ENCODE peak calls at places on chromosome 3, in eight cellular contexts. One of them, this sample, is unnamed.

GRCh38 chr3:17740703-17741102 is 1.7 kb downstream of the TBC1D5 start:
- DNase-seq in CD8-positive, alpha-beta T cell: no peak
- DNase-seq in CD4-positive, alpha-beta T cell: no peak
- DNase-seq in endothelial cell of umbilical vein: peak; percentile 33
- DNase-seq in right atrium auricular region: no peak
- DNase-seq in HFFc6: peak; percentile 44
- DNase-seq in neural crest cell: no peak
- DNase-seq in left ventricle myocardium inferior: no peak
- DNase-seq in this sample: no peak

GRCh38 chr3:172698650-172699049 is 12.2 kb downstream of the NCEH1 start:
- DNase-seq in CD8-positive, alpha-beta T cell: no peak
- DNase-seq in CD4-positive, alpha-beta T cell: no peak
- DNase-seq in endothelial cell of umbilical vein: no peak
- DNase-seq in right atrium auricular region: no peak
- DNase-seq in HFFc6: no peak
- DNase-seq in neural crest cell: no peak
- DNase-seq in left ventricle myocardium inferior: no peak
- DNase-seq in this sample: no peak

GRCh38 chr3:109131276-109131675 is 5.2 kb upstream of the C3orf85 start:
- DNase-seq in CD8-positive, alpha-beta T cell: no peak
- DNase-seq in CD4-positive, alpha-beta T cell: no peak
- DNase-seq in endothelial cell of umbilical vein: no peak
- DNase-seq in right atrium auricular region: no peak
- DNase-seq in HFFc6: no peak
- DNase-seq in neural crest cell: no peak
- DNase-seq in left ventricle myocardium inferior: no peak
- DNase-seq in this sample: no peak

GRCh38 chr3:30226606-30227151 is 379.7 kb upstream of the TGFBR2 start:
- DNase-seq in CD8-positive, alpha-beta T cell: no peak
- DNase-seq in CD4-positive, alpha-beta T cell: no peak
- DNase-seq in endothelial cell of umbilical vein: no peak
- DNase-seq in right atrium auricular region: no peak
- DNase-seq in HFFc6: no peak
- DNase-seq in neural crest cell: no peak
- DNase-seq in left ventricle myocardium inferior: no peak
- DNase-seq in this sample: no peak

GRCh38 chr3:71579301-71579933 is 4.1 kb downstream of the FOXP1 start:
- DNase-seq in CD8-positive, alpha-beta T cell: no peak
- DNase-seq in CD4-positive, alpha-beta T cell: no peak
- DNase-seq in endothelial cell of umbilical vein: no peak
- DNase-seq in right atrium auricular region: no peak
- DNase-seq in HFFc6: no peak
- DNase-seq in neural crest cell: no peak
- DNase-seq in left ventricle myocardium inferior: no peak
- DNase-seq in this sample: no peak

GRCh38 chr3:196662711-196663571 is 23.4 kb downstream of the NRROS start:
- DNase-seq in CD8-positive, alpha-beta T cell: no peak
- DNase-seq in CD4-positive, alpha-beta T cell: no peak
- DNase-seq in endothelial cell of umbilical vein: no peak
- DNase-seq in right atrium auricular region: no peak
- DNase-seq in HFFc6: no peak
- DNase-seq in neural crest cell: no peak
- DNase-seq in left ventricle myocardium inferior: no peak
- DNase-seq in this sample: no peak

GRCh38 chr3:94069242-94069813 is 6.5 kb downstream of the NSUN3 start:
- DNase-seq in CD8-positive, alpha-beta T cell: no peak
- DNase-seq in CD4-positive, alpha-beta T cell: no peak
- DNase-seq in endothelial cell of umbilical vein: peak; percentile 32
- DNase-seq in right atrium auricular region: no peak
- DNase-seq in HFFc6: peak; percentile 23
- DNase-seq in neural crest cell: no peak
- DNase-seq in left ventricle myocardium inferior: no peak
- DNase-seq in this sample: no peak

GRCh38 chr3:100637197-100637631 is 27.8 kb downstream of the ADGRG7 start:
- DNase-seq in CD8-positive, alpha-beta T cell: no peak
- DNase-seq in CD4-positive, alpha-beta T cell: no peak
- DNase-seq in endothelial cell of umbilical vein: no peak
- DNase-seq in right atrium auricular region: no peak
- DNase-seq in HFFc6: peak; percentile 64
- DNase-seq in neural crest cell: no peak
- DNase-seq in left ventricle myocardium inferior: no peak
- DNase-seq in this sample: no peak

GRCh38 chr3:148911597-148911996 is 46.5 kb downstream of the CPA3 start:
- DNase-seq in CD8-positive, alpha-beta T cell: no peak
- DNase-seq in CD4-positive, alpha-beta T cell: no peak
- DNase-seq in endothelial cell of umbilical vein: no peak
- DNase-seq in right atrium auricular region: no peak
- DNase-seq in HFFc6: no peak
- DNase-seq in neural crest cell: no peak
- DNase-seq in left ventricle myocardium inferior: no peak
- DNase-seq in this sample: no peak

GRCh38 chr3:32238816-32239637 is 547 bp downstream of the CMTM8 start:
- DNase-seq in CD8-positive, alpha-beta T cell: peak; percentile 30
- DNase-seq in CD4-positive, alpha-beta T cell: peak; percentile 22
- DNase-seq in endothelial cell of umbilical vein: peak; percentile 49
- DNase-seq in right atrium auricular region: no peak
- DNase-seq in HFFc6: no peak
- DNase-seq in neural crest cell: peak; percentile 34
- DNase-seq in left ventricle myocardium inferior: peak; percentile 43
- DNase-seq in this sample: peak; percentile 37

GRCh38 chr3:117892431-117892841 is 1142.2 kb downstream of the IGSF11 start:
- DNase-seq in CD8-positive, alpha-beta T cell: no peak
- DNase-seq in CD4-positive, alpha-beta T cell: no peak
- DNase-seq in endothelial cell of umbilical vein: no peak
- DNase-seq in right atrium auricular region: no peak
- DNase-seq in HFFc6: no peak
- DNase-seq in neural crest cell: no peak
- DNase-seq in left ventricle myocardium inferior: no peak
- DNase-seq in this sample: no peak

GRCh38 chr3:127342735-127343134 is 54.9 kb upstream of the PRR20G start:
- DNase-seq in CD8-positive, alpha-beta T cell: no peak
- DNase-seq in CD4-positive, alpha-beta T cell: no peak
- DNase-seq in endothelial cell of umbilical vein: no peak
- DNase-seq in right atrium auricular region: no peak
- DNase-seq in HFFc6: no peak
- DNase-seq in neural crest cell: no peak
- DNase-seq in left ventricle myocardium inferior: no peak
- DNase-seq in this sample: no peak

GRCh38 chr3:169901453-169901852 is 9.9 kb upstream of the SAMD7 start:
- DNase-seq in CD8-positive, alpha-beta T cell: no peak
- DNase-seq in CD4-positive, alpha-beta T cell: no peak
- DNase-seq in endothelial cell of umbilical vein: no peak
- DNase-seq in right atrium auricular region: no peak
- DNase-seq in HFFc6: no peak
- DNase-seq in neural crest cell: no peak
- DNase-seq in left ventricle myocardium inferior: no peak
- DNase-seq in this sample: no peak

GRCh38 chr3:45776291-45776576 is 20.1 kb downstream of the SLC6A20 start:
- DNase-seq in CD8-positive, alpha-beta T cell: no peak
- DNase-seq in CD4-positive, alpha-beta T cell: no peak
- DNase-seq in endothelial cell of umbilical vein: no peak
- DNase-seq in right atrium auricular region: no peak
- DNase-seq in HFFc6: no peak
- DNase-seq in neural crest cell: no peak
- DNase-seq in left ventricle myocardium inferior: no peak
- DNase-seq in this sample: no peak

DNA sequence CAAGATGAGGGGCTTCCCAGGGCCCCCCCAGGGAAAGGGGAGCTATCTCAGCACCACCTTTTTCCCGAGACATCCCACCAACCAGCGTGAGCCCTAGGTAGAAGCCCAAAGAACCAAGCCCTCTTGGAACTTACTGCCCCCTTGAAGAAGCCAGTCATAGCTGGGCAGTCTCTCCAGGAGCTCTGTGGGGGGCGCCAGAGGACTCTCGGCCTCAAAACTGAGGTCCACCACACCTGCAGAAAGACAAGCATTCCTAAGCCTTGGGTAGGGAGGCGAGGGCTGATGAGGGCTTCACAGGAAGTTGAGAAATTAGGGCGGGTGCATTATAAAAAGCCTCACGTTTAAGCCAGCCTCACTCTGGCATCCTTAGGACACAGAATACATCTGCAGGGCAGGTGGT is 9.0 kb downstream of the SSUH2 start:
- DNase-seq in CD8-positive, alpha-beta T cell: no peak
- DNase-seq in CD4-positive, alpha-beta T cell: no peak
- DNase-seq in endothelial cell of umbilical vein: no peak
- DNase-seq in right atrium auricular region: no peak
- DNase-seq in HFFc6: no peak
- DNase-seq in neural crest cell: no peak
- DNase-seq in left ventricle myocardium inferior: no peak
- DNase-seq in this sample: no peak
- TF ChIP-seq CTCF in CD8-positive, alpha-beta T cell: no peak
- TF ChIP-seq CTCF in CD4-positive, alpha-beta T cell: no peak
- TF ChIP-seq CTCF in endothelial cell of umbilical vein: no peak
- TF ChIP-seq CTCF in right atrium auricular region: no peak
- TF ChIP-seq CTCF in HFFc6: no peak
- TF ChIP-seq CTCF in neural crest cell: no peak
- TF ChIP-seq CTCF in left ventricle myocardium inferior: no peak
- TF ChIP-seq CTCF in this sample: no peak

DNA sequence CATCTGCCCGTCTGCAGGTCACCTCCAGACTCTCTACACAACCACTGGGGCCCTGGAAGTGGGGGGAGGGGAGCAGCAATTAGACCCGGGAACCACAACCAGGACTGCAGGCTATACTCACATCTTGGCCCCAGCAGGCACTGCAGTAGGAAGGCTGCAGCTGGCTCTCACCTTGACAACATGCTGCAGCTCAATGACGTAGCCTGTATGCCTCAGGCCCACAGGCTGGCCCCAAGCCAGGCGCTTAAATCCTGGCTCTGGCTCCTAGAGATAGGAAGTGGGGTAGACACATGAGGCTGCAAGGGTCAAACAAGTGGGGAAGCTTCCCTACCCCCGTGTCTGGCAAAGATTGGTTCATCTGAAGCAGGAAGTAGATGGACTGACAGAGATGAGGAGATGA is 4.6 kb upstream of the QRICH1 start:
- DNase-seq in CD8-positive, alpha-beta T cell: no peak
- DNase-seq in CD4-positive, alpha-beta T cell: no peak
- DNase-seq in endothelial cell of umbilical vein: no peak
- DNase-seq in right atrium auricular region: no peak
- DNase-seq in HFFc6: no peak
- DNase-seq in neural crest cell: no peak
- DNase-seq in left ventricle myocardium inferior: peak; percentile 63
- DNase-seq in this sample: no peak
- TF ChIP-seq CTCF in CD8-positive, alpha-beta T cell: no peak
- TF ChIP-seq CTCF in CD4-positive, alpha-beta T cell: no peak
- TF ChIP-seq CTCF in endothelial cell of umbilical vein: no peak
- TF ChIP-seq CTCF in right atrium auricular region: no peak
- TF ChIP-seq CTCF in HFFc6: no peak
- TF ChIP-seq CTCF in neural crest cell: no peak
- TF ChIP-seq CTCF in left ventricle myocardium inferior: no peak
- TF ChIP-seq CTCF in this sample: no peak

GRCh38 chr3:188581365-188581764 is 427.4 kb downstream of the LPP start:
- DNase-seq in CD8-positive, alpha-beta T cell: no peak
- DNase-seq in CD4-positive, alpha-beta T cell: no peak
- DNase-seq in endothelial cell of umbilical vein: no peak
- DNase-seq in right atrium auricular region: no peak
- DNase-seq in HFFc6: no peak
- DNase-seq in neural crest cell: no peak
- DNase-seq in left ventricle myocardium inferior: no peak
- DNase-seq in this sample: no peak

GRCh38 chr3:188581791-188582190 is 427.8 kb downstream of the LPP start:
- DNase-seq in CD8-positive, alpha-beta T cell: no peak
- DNase-seq in CD4-positive, alpha-beta T cell: no peak
- DNase-seq in endothelial cell of umbilical vein: no peak
- DNase-seq in right atrium auricular region: no peak
- DNase-seq in HFFc6: no peak
- DNase-seq in neural crest cell: no peak
- DNase-seq in left ventricle myocardium inferior: no peak
- DNase-seq in this sample: no peak

GRCh38 chr3:188583476-188584161 is 429.7 kb downstream of the LPP start:
- DNase-seq in CD8-positive, alpha-beta T cell: no peak
- DNase-seq in CD4-positive, alpha-beta T cell: no peak
- DNase-seq in endothelial cell of umbilical vein: no peak
- DNase-seq in right atrium auricular region: no peak
- DNase-seq in HFFc6: peak; percentile 11
- DNase-seq in neural crest cell: no peak
- DNase-seq in left ventricle myocardium inferior: no peak
- DNase-seq in this sample: no peak

GRCh38 chr3:188584162-188584529 is 430.2 kb downstream of the LPP start:
- DNase-seq in CD8-positive, alpha-beta T cell: no peak
- DNase-seq in CD4-positive, alpha-beta T cell: no peak
- DNase-seq in endothelial cell of umbilical vein: peak; percentile 78
- DNase-seq in right atrium auricular region: no peak
- DNase-seq in HFFc6: peak; percentile 58
- DNase-seq in neural crest cell: no peak
- DNase-seq in left ventricle myocardium inferior: no peak
- DNase-seq in this sample: no peak

DNA sequence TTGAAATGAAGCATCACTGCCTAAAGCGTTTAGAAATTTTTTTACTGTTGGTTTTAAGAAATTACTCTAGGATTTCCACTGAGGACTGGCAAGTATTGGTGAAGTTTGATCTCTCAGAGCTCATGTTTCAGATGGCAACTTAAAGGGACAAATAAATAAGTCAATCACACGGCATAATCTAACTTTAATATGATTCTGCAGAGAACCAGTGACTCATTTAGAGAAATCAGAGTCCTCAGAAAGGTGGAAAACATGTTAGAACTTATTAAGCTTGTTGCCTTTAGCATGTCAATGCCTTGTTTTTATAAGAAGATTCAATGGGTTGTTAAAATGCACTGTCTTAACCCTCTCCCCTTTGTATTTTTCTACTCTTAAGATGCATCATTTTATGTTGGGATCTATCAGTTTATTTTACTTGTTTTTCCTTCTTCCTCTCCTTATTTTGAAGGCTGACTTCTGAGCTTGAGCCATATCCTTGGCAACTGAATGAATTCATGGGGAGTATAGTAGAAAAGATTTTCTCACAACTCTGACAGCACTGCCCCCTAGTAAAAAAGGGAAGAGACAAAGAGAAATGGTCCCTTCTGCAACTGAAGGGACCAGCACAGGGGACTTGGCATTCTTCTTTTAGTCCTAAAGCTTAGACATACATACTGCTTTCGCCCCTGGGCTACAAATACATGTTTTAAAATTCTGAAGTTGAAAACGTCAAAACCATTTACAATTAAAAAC is 431.2 kb downstream of the LPP start:
- DNase-seq in CD8-positive, alpha-beta T cell: no peak
- DNase-seq in CD4-positive, alpha-beta T cell: no peak
- DNase-seq in endothelial cell of umbilical vein: peak; percentile 36
- DNase-seq in right atrium auricular region: no peak
- DNase-seq in HFFc6: no peak
- DNase-seq in neural crest cell: no peak
- DNase-seq in left ventricle myocardium inferior: no peak
- DNase-seq in this sample: no peak
- TF ChIP-seq CTCF in CD8-positive, alpha-beta T cell: no peak
- TF ChIP-seq CTCF in CD4-positive, alpha-beta T cell: no peak
- TF ChIP-seq CTCF in endothelial cell of umbilical vein: no peak
- TF ChIP-seq CTCF in right atrium auricular region: peak; percentile 28
- TF ChIP-seq CTCF in HFFc6: peak; percentile 46
- TF ChIP-seq CTCF in neural crest cell: no peak
- TF ChIP-seq CTCF in left ventricle myocardium inferior: no peak
- TF ChIP-seq CTCF in this sample: no peak

DNA sequence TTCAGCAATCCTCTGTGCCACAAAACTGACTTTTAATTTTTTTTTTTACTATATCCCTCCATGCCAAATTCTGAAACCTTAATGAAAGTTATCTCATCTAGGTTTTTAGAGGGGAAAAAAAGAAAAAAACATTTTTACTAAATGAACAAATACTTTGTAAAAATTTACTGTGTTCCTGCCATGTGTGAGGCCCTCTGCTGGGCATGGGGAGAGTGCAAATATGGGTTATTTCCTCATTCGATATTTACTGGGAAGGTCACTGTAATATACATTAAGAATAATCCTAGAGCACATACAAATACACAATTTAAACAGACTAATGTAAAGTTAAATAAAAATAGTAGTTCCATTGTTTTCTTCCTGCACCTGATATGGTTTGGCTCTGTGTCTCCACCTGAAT is 215.0 kb downstream of the GRM7 start:
- DNase-seq in CD8-positive, alpha-beta T cell: no peak
- DNase-seq in CD4-positive, alpha-beta T cell: no peak
- DNase-seq in endothelial cell of umbilical vein: no peak
- DNase-seq in right atrium auricular region: no peak
- DNase-seq in HFFc6: no peak
- DNase-seq in neural crest cell: no peak
- DNase-seq in left ventricle myocardium inferior: no peak
- DNase-seq in this sample: no peak
- TF ChIP-seq CTCF in CD8-positive, alpha-beta T cell: no peak
- TF ChIP-seq CTCF in CD4-positive, alpha-beta T cell: no peak
- TF ChIP-seq CTCF in endothelial cell of umbilical vein: peak; percentile 27
- TF ChIP-seq CTCF in right atrium auricular region: no peak
- TF ChIP-seq CTCF in HFFc6: peak; percentile 31
- TF ChIP-seq CTCF in neural crest cell: peak; percentile 45
- TF ChIP-seq CTCF in left ventricle myocardium inferior: no peak
- TF ChIP-seq CTCF in this sample: no peak